ENCODE peak calls at places on chromosomes 3 and 15, in four cellular contexts. One of them, this sample, is unnamed.

GRCh38 chr3:46464326-46465195 is at the start of gene LTF:
- DNase-seq in K562: no peak
- DNase-seq in HepG2: no peak
- DNase-seq in A549: no peak
- DNase-seq in this sample: peak; percentile 33

GRCh38 chr15:33722005-33722672 is 246.2 kb upstream of the CHRM5 start:
- DNase-seq in A549: peak; percentile 35
- DNase-seq in K562: no peak
- DNase-seq in HepG2: no peak
- DNase-seq in this sample: no peak

GRCh38 chr3:172982731-172983364 is 158.2 kb downstream of the SPATA16 start:
- DNase-seq in A549: peak; percentile 7
- DNase-seq in K562: peak; percentile 30
- DNase-seq in HepG2: no peak
- DNase-seq in this sample: no peak

GRCh38 chr3:136380530-136380929 is 130.4 kb downstream of the PCCB start:
- DNase-seq in HepG2: no peak
- DNase-seq in K562: no peak
- DNase-seq in A549: no peak
- DNase-seq in this sample: no peak

GRCh38 chr15:66882251-66883020 is 180.4 kb downstream of the SMAD6 start:
- DNase-seq in A549: no peak
- DNase-seq in K562: no peak
- DNase-seq in HepG2: no peak
- DNase-seq in this sample: no peak

GRCh38 chr3:62755285-62755684 is 119.9 kb downstream of the CADPS start:
- DNase-seq in HepG2: no peak
- DNase-seq in K562: no peak
- DNase-seq in A549: no peak
- DNase-seq in this sample: no peak

GRCh38 chr15:71329509-71330260 is 214.4 kb downstream of the THSD4 start:
- DNase-seq in HepG2: no peak
- DNase-seq in A549: peak; percentile 24
- DNase-seq in K562: no peak
- DNase-seq in this sample: no peak

GRCh38 chr3:13885704-13886010 is 5.8 kb upstream of the WNT7A start:
- DNase-seq in HepG2: no peak
- DNase-seq in K562: no peak
- DNase-seq in A549: no peak
- DNase-seq in this sample: no peak

GRCh38 chr15:95432878-95433405 is 897.6 kb upstream of the NR2F2 start:
- DNase-seq in K562: no peak
- DNase-seq in A549: no peak
- DNase-seq in HepG2: no peak
- DNase-seq in this sample: no peak

GRCh38 chr3:150278843-150279341 is 129.2 kb upstream of the TSC22D2 start:
- DNase-seq in HepG2: no peak
- DNase-seq in A549: no peak
- DNase-seq in K562: no peak
- DNase-seq in this sample: peak; percentile 19

GRCh38 chr3:195809291-195809785 is 2.4 kb downstream of the MUC4 start:
- DNase-seq in K562: peak; percentile 48
- DNase-seq in A549: no peak
- DNase-seq in HepG2: no peak
- DNase-seq in this sample: peak; percentile 49

GRCh38 chr3:49462222-49462621 is 7.8 kb upstream of the DAG1 start:
- DNase-seq in K562: peak; percentile 47
- DNase-seq in A549: peak; percentile 61
- DNase-seq in HepG2: peak; percentile 60
- DNase-seq in this sample: no peak

GRCh38 chr3:172524611-172525010 is 1.4 kb upstream of the TNFSF10 start:
- DNase-seq in K562: no peak
- DNase-seq in A549: no peak
- DNase-seq in HepG2: no peak
- DNase-seq in this sample: no peak

GRCh38 chr3:35296533-35296932 is 342.8 kb upstream of the ARPP21 start:
- DNase-seq in HepG2: no peak
- DNase-seq in K562: no peak
- DNase-seq in A549: no peak
- DNase-seq in this sample: no peak

GRCh38 chr15:94232107-94232506 is 746 bp downstream of the MCTP2 start:
- DNase-seq in HepG2: no peak
- DNase-seq in K562: no peak
- DNase-seq in A549: no peak
- DNase-seq in this sample: no peak

GRCh38 chr3:47715928-47716327 is 65.8 kb downstream of the SMARCC1 start:
- DNase-seq in HepG2: no peak
- DNase-seq in A549: peak; percentile 20
- DNase-seq in K562: no peak
- DNase-seq in this sample: no peak

GRCh38 chr3:177934001-177934891 is 602.0 kb upstream of the KCNMB2 start:
- DNase-seq in K562: no peak
- DNase-seq in HepG2: peak; percentile 14
- DNase-seq in A549: peak; percentile 57
- DNase-seq in this sample: no peak

GRCh38 chr15:93382196-93382820 is 293.3 kb upstream of the RGMA start:
- DNase-seq in K562: no peak
- DNase-seq in HepG2: no peak
- DNase-seq in A549: no peak
- DNase-seq in this sample: no peak

GRCh38 chr15:55587321-55588069 is 650 bp downstream of the PYGO1 start:
- DNase-seq in A549: peak; percentile 59
- DNase-seq in HepG2: peak; percentile 31
- DNase-seq in K562: no peak
- DNase-seq in this sample: peak; percentile 52

GRCh38 chr15:36449084-36449661 is 130.3 kb upstream of the CDIN1 start:
- DNase-seq in A549: peak; percentile 42
- DNase-seq in HepG2: no peak
- DNase-seq in K562: peak; percentile 70
- DNase-seq in this sample: peak; percentile 16

GRCh38 chr15:65666257-65666656 is 44.5 kb downstream of the SLC24A1 start:
- DNase-seq in K562: no peak
- DNase-seq in A549: peak; percentile 49
- DNase-seq in HepG2: no peak
- DNase-seq in this sample: no peak

GRCh38 chr15:40238927-40239591 is at the start of gene PAK6:
- DNase-seq in K562: peak; percentile 79
- DNase-seq in A549: peak; percentile 30
- DNase-seq in HepG2: no peak
- DNase-seq in this sample: peak; percentile 82

GRCh38 chr15:90300988-90301715 is 35.7 kb downstream of the NGRN start:
- DNase-seq in K562: peak; percentile 57
- DNase-seq in HepG2: peak; percentile 58
- DNase-seq in A549: peak; percentile 84
- DNase-seq in this sample: peak; percentile 92

GRCh38 chr15:41969851-41970431 is 2.4 kb downstream of the EHD4 start:
- DNase-seq in K562: no peak
- DNase-seq in A549: no peak
- DNase-seq in HepG2: no peak
- DNase-seq in this sample: no peak

GRCh38 chr3:49813497-49814174 is at the start of gene UBA7:
- DNase-seq in K562: no peak
- DNase-seq in A549: no peak
- DNase-seq in HepG2: peak; percentile 74
- DNase-seq in this sample: no peak

GRCh38 chr3:8745619-8746370 is 12.2 kb downstream of the CAV3 start:
- DNase-seq in A549: no peak
- DNase-seq in K562: no peak
- DNase-seq in HepG2: no peak
- DNase-seq in this sample: no peak

GRCh38 chr3:141797167-141797773 is 34.1 kb downstream of the GRK7 start:
- DNase-seq in K562: no peak
- DNase-seq in HepG2: no peak
- DNase-seq in A549: no peak
- DNase-seq in this sample: peak; percentile 87

GRCh38 chr3:171561601-171562323 is 101.6 kb upstream of the TNIK start:
- DNase-seq in A549: no peak
- DNase-seq in HepG2: no peak
- DNase-seq in K562: no peak
- DNase-seq in this sample: no peak

GRCh38 chr15:91975241-91975978 is 121.9 kb downstream of the SLCO3A1 start:
- DNase-seq in HepG2: no peak
- DNase-seq in K562: no peak
- DNase-seq in A549: no peak
- DNase-seq in this sample: no peak

GRCh38 chr3:46380471-46381215 is 9.9 kb downstream of the CCR5 start:
- DNase-seq in HepG2: no peak
- DNase-seq in A549: no peak
- DNase-seq in K562: no peak
- DNase-seq in this sample: no peak

GRCh38 chr15:100997442-100997841 is 78.3 kb downstream of the LRRK1 start:
- DNase-seq in K562: no peak
- DNase-seq in A549: no peak
- DNase-seq in HepG2: no peak
- DNase-seq in this sample: no peak

GRCh38 chr3:40417845-40418543 is 31.0 kb downstream of the ENTPD3 start:
- DNase-seq in K562: peak; percentile 73
- DNase-seq in A549: peak; percentile 16
- DNase-seq in HepG2: no peak
- DNase-seq in this sample: no peak

GRCh38 chr15:69852482-69853275 is 245.0 kb downstream of the TLE3 start:
- DNase-seq in A549: no peak
- DNase-seq in K562: no peak
- DNase-seq in HepG2: no peak
- DNase-seq in this sample: no peak

GRCh38 chr3:171059978-171060377 is 33.5 kb upstream of the SLC2A2 start:
- DNase-seq in K562: no peak
- DNase-seq in A549: no peak
- DNase-seq in HepG2: no peak
- DNase-seq in this sample: no peak

GRCh38 chr3:188947401-188947982 is 224.3 kb upstream of the TPRG1 start:
- DNase-seq in K562: peak; percentile 61
- DNase-seq in A549: peak; percentile 86
- DNase-seq in HepG2: no peak
- DNase-seq in this sample: peak; percentile 87

GRCh38 chr3:51716805-51717204 is 9.9 kb downstream of the GRM2 start:
- DNase-seq in K562: no peak
- DNase-seq in HepG2: no peak
- DNase-seq in A549: no peak
- DNase-seq in this sample: peak; percentile 9

GRCh38 chr3:51712963-51713362 is 6.1 kb downstream of the GRM2 start:
- DNase-seq in K562: no peak
- DNase-seq in HepG2: no peak
- DNase-seq in A549: no peak
- DNase-seq in this sample: peak; percentile 2

GRCh38 chr3:51717947-51718346 is 11.1 kb downstream of the GRM2 start:
- DNase-seq in K562: no peak
- DNase-seq in HepG2: no peak
- DNase-seq in A549: no peak
- DNase-seq in this sample: peak; percentile 3

GRCh38 chr3:51717446-51717845 is 10.6 kb downstream of the GRM2 start:
- DNase-seq in A549: no peak
- DNase-seq in K562: no peak
- DNase-seq in HepG2: no peak
- DNase-seq in this sample: peak; percentile 5

GRCh38 chr3:51715231-51716058 is 8.6 kb downstream of the GRM2 start:
- DNase-seq in A549: no peak
- DNase-seq in HepG2: no peak
- DNase-seq in K562: no peak
- DNase-seq in this sample: peak; percentile 8
- TF ChIP-seq HMGXB4 in A549: no peak
- TF ChIP-seq HMGXB4 in HepG2: no peak
- TF ChIP-seq HMGXB4 in K562: no peak
- TF ChIP-seq HMGXB4 in this sample: no peak

DNA sequence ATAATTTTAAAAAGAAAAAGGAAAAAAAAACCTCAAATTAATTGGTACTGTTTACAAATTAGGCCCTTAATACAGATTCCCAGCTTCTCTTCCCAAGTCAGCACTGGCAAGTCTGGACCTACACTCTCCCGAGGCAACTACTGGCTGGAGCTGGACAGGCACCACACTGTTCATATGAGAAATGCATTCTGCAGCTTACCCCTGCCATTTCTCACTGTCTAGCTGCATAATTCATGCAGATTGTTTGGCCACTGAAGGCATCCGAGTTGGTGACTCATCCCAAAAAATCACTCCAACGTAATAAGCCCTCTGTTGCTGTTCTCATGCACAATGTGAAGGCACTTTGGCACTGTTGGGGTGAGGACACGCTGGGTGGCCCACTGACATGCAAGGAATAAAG is 45.3 kb downstream of the ROPN1B start:
- DNase-seq in A549: no peak
- DNase-seq in HepG2: no peak
- DNase-seq in K562: no peak
- DNase-seq in this sample: no peak
- TF ChIP-seq HMGXB4 in A549: no peak
- TF ChIP-seq HMGXB4 in HepG2: no peak
- TF ChIP-seq HMGXB4 in K562: no peak
- TF ChIP-seq HMGXB4 in this sample: no peak

DNA sequence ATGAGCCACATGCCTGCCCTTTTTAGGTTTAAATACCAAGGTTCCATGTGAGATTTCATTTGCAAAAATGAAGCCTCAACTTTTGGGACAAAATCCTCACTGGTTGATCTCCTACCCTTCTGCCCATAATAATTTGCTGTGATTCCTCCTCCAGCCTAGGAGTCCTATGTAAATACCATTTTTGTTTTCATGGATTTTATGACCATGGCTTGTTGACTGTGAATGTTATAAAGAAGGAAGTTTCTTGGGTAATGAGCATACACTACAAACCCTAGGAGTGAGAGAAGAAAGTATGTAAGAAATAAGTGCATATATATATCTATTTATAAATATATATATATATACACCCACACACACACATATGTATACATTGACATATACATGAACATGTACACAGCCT is 13.1 kb downstream of the RLBP1 start:
- DNase-seq in A549: no peak
- DNase-seq in K562: no peak
- DNase-seq in HepG2: no peak
- DNase-seq in this sample: no peak
- TF ChIP-seq HMGXB4 in A549: no peak
- TF ChIP-seq HMGXB4 in K562: no peak
- TF ChIP-seq HMGXB4 in HepG2: no peak
- TF ChIP-seq HMGXB4 in this sample: no peak

DNA sequence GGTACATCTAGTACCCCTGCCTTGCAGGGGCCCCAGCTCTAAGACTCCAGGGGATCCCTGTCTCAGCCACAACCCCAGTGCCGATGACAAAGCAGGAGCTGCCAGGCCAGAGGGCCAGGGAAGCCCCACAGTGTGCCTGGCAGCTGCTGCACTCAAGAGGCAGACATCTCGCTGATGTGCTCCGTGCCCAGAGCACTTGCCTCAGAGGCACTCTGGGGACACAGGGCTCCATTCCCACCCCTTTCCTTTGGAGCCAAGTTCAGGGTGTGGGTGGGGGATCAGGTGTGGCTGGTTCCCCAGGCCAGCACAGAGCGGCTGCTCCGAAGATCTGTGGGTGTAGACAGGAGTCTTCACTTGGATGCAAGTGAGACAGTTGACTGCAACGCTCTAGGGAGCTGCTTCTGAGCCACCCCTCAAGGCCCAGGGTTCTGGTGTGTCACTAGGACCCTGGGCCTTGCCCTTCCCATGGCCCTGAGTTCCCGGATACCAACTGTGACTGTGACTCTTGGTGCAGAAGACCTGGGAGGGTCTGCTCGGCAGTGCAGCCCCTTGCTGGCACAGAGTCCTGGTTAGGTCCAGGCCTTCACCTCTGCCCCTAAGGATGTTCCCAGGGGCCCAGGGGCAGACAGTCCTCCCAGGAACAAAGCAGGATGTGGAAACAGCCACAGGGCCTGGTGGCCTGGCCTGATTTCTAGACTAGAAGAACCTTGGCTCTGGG is 2.6 kb downstream of the NT5DC2 start:
- DNase-seq in K562: no peak
- DNase-seq in HepG2: no peak
- DNase-seq in A549: no peak
- DNase-seq in this sample: no peak
- TF ChIP-seq HMGXB4 in K562: no peak
- TF ChIP-seq HMGXB4 in HepG2: no peak
- TF ChIP-seq HMGXB4 in A549: no peak
- TF ChIP-seq HMGXB4 in this sample: no peak

This sample was measured in WTC11.